ENCODE peak calls at places on chromosomes 13 and 19, in eight cellular contexts. D is KBM-7; C is NCI-H1105; H is ACHN; J is stimulated activated naive CD8-positive, alpha-beta T cell treated with anti-CD3 and anti-CD28 coated beads, Interleukin-15, Interleukin-2, amounts not matched to agents 100 U/mL and 50 U/mL, for 24 hours; N is ELR; P is MV-4-11; W is Daoy. Z is an unnamed sample.

GRCh38 chr19:2540646-2541454 is 64.9 kb downstream of the GADD45B start:
- DNase-seq in D (no peak), C (no peak), H (peak), J (no peak), N (peak), P (no peak), W (peak), Z (peak)

GRCh38 chr19:793775-794174 is 3.5 kb upstream of the PTBP1 start:
- DNase-seq in D (no peak), C (no peak), H (no peak), J (no peak), N (no peak), P (no peak), W (no peak), Z (no peak)

GRCh38 chr13:50133277-50133953 is 118.2 kb downstream of the KCNRG start:
- DNase-seq in D (no peak), C (no peak), H (no peak), J (no peak), N (no peak), P (no peak), W (no peak), Z (no peak)

GRCh38 chr19:32673573-32673972 is 1.4 kb downstream of the ANKRD27 start:
- DNase-seq in D (no peak), C (no peak), H (no peak), J (no peak), N (no peak), P (no peak), W (no peak), Z (no peak)

GRCh38 chr13:113853518-113854237 is 10.2 kb downstream of the GAS6 start:
- DNase-seq in D (no peak), C (no peak), H (no peak), J (no peak), N (no peak), P (no peak), W (no peak), Z (no peak)

GRCh38 chr13:35016362-35017148 is 74.5 kb downstream of the NBEA start:
- DNase-seq in D (no peak), C (no peak), H (no peak), J (no peak), N (no peak), P (no peak), W (no peak), Z (no peak)

GRCh38 chr13:37870895-37871550 is 1.5 kb upstream of the TRPC4 start:
- DNase-seq in D (no peak), C (no peak), H (peak), J (no peak), N (peak), P (no peak), W (no peak), Z (peak)

GRCh38 chr13:31927219-31927653 is 104.3 kb upstream of the FRY start:
- DNase-seq in D (no peak), C (no peak), H (no peak), J (no peak), N (no peak), P (no peak), W (no peak), Z (no peak)

GRCh38 chr13:44756411-44756810 is 180.3 kb upstream of the TSC22D1 start:
- DNase-seq in D (no peak), C (no peak), H (no peak), J (no peak), N (no peak), P (no peak), W (no peak), Z (no peak)

GRCh38 chr19:14407889-14408640 is 11.1 kb downstream of the DDX39A start:
- DNase-seq in D (no peak), C (no peak), H (no peak), J (no peak), N (no peak), P (no peak), W (no peak), Z (no peak)

GRCh38 chr13:26679945-26680516 is 80.6 kb downstream of the GPR12 start:
- DNase-seq in D (no peak), C (no peak), H (no peak), J (no peak), N (no peak), P (no peak), W (peak), Z (no peak)

GRCh38 chr13:37491661-37492060 is 106.9 kb downstream of the POSTN start:
- DNase-seq in D (no peak), C (no peak), H (no peak), J (no peak), N (no peak), P (no peak), W (no peak), Z (no peak)

GRCh38 chr13:110920038-110920437 is 5.2 kb upstream of the ANKRD10 start:
- DNase-seq in D (no peak), C (no peak), H (no peak), J (no peak), N (no peak), P (no peak), W (no peak), Z (no peak)

GRCh38 chr13:54949735-54950134 is 1921.1 kb downstream of the OLFM4 start:
- DNase-seq in D (no peak), C (no peak), H (no peak), J (no peak), N (no peak), P (no peak), W (no peak), Z (no peak)

GRCh38 chr13:37651371-37651770 is 52.8 kb upstream of the POSTN start:
- DNase-seq in D (no peak), C (no peak), H (no peak), J (no peak), N (no peak), P (no peak), W (no peak), Z (no peak)

GRCh38 chr13:109144693-109145437 is 515.5 kb downstream of the MYO16 start:
- DNase-seq in D (no peak), C (no peak), H (no peak), J (no peak), N (peak), P (no peak), W (no peak), Z (peak)